ENCODE peak calls at places on chromosomes 13 and 19, in ten cellular contexts. D is stomach; Y is CD4-positive, alpha-beta memory T cell; M is activated T-cell treated with anti-CD3 and anti-CD28 coated beads for 1 hour; O is CD8-positive, alpha-beta T cell; R is CD4-positive, CD25-positive, alpha-beta regulatory T cell; W is 8988T; V is CD8-positive, alpha-beta memory T cell; I is NCI-H1436; F is T-helper 2 cell treated with Interferon-gamma antibody and Interleukin-4, amounts not matched to agents 5 μg/mL and 100 μg/mL, for 36 hours. K is an unnamed sample.
A peak's percentile ranks its signal among the peaks of the same experiment; 100 is the strongest.

GRCh38 chr13:24630851-24631341 is 49.3 kb upstream of the ATP12A start:
- DNase-seq in D (peak; percentile 34), Y (no peak), M (no peak), O (no peak), R (no peak), W (no peak), V (no peak), I (no peak), F (no peak), K (peak; percentile 39)

GRCh38 chr19:41694831-41695635 is 7.0 kb upstream of the CEACAM7 start:
- DNase-seq in D (no peak), Y (no peak), M (no peak), O (no peak), R (no peak), W (no peak), V (no peak), I (no peak), F (no peak), K (no peak)

GRCh38 chr19:52665047-52665446 is 26.9 kb upstream of the ZNF83 start:
- DNase-seq in D (no peak), Y (no peak), M (no peak), O (no peak), R (no peak), W (no peak), V (no peak), I (no peak), F (no peak), K (no peak)

GRCh38 chr19:7292352-7292949 is 1.8 kb downstream of the INSR start:
- DNase-seq in D (no peak), Y (no peak), M (no peak), O (no peak), R (no peak), W (no peak), V (no peak), I (no peak), F (no peak), K (no peak)

GRCh38 chr19:3577741-3578344 is 5.1 kb downstream of the HMG20B start:
- DNase-seq in D (no peak), Y (no peak), M (no peak), O (no peak), R (no peak), W (no peak), V (no peak), I (no peak), F (no peak), K (no peak)

GRCh38 chr19:30130356-30131122 is 188.5 kb downstream of the URI1 start:
- DNase-seq in D (no peak), Y (no peak), M (no peak), O (no peak), R (no peak), W (no peak), V (no peak), I (no peak), F (no peak), K (no peak)

GRCh38 chr19:6639439-6639838 is 30.5 kb downstream of the TNFSF14 start:
- DNase-seq in D (no peak), Y (no peak), M (no peak), O (no peak), R (no peak), W (no peak), V (no peak), I (no peak), F (peak; percentile 71), K (peak; percentile 80)

GRCh38 chr13:67133476-67133875 is 96.7 kb downstream of the PCDH9 start:
- DNase-seq in D (no peak), Y (no peak), M (no peak), O (no peak), R (no peak), W (no peak), V (no peak), I (no peak), F (no peak), K (no peak)

GRCh38 chr19:41302624-41303351 is 7.2 kb upstream of the CCDC97 start:
- DNase-seq in D (no peak), Y (peak; percentile 64), M (peak; percentile 39), O (peak; percentile 35), R (peak; percentile 39), W (no peak), V (peak; percentile 78), I (no peak), F (peak; percentile 76), K (no peak)

GRCh38 chr19:7904074-7905020 is 670 bp downstream of the MAP2K7 start:
- DNase-seq in D (no peak), Y (peak; percentile 80), M (no peak), O (peak; percentile 67), R (peak; percentile 79), W (no peak), V (peak; percentile 85), I (no peak), F (peak; percentile 70), K (peak; percentile 38)

GRCh38 chr13:105655046-105655445 is 880.4 kb downstream of the EFNB2 start:
- DNase-seq in D (no peak), Y (no peak), M (no peak), O (no peak), R (no peak), W (no peak), V (no peak), I (no peak), F (no peak), K (peak; percentile 6)

GRCh38 chr19:33552191-33552927 is 30.8 kb upstream of the PEPD start:
- DNase-seq in D (no peak), Y (no peak), M (no peak), O (no peak), R (no peak), W (no peak), V (no peak), I (no peak), F (no peak), K (no peak)

GRCh38 chr13:27362064-27362751 is 62.2 kb upstream of the GTF3A start:
- DNase-seq in D (peak; percentile 90), Y (peak; percentile 66), M (peak; percentile 68), O (peak; percentile 56), R (peak; percentile 70), W (peak; percentile 76), V (peak; percentile 69), I (peak; percentile 66), F (peak; percentile 72), K (peak; percentile 87)

GRCh38 chr19:55277494-55277893 is 2.4 kb downstream of the HSPBP1 start:
- DNase-seq in D (no peak), Y (no peak), M (no peak), O (no peak), R (no peak), W (no peak), V (no peak), I (no peak), F (no peak), K (no peak)

GRCh38 chr13:102089177-102089576 is 312.7 kb downstream of the FGF14 start:
- DNase-seq in D (no peak), Y (no peak), M (no peak), O (no peak), R (no peak), W (no peak), V (no peak), I (no peak), F (no peak), K (no peak)

GRCh38 chr13:80084086-80084676 is 256.7 kb downstream of the SPRY2 start:
- DNase-seq in D (no peak), Y (no peak), M (no peak), O (no peak), R (no peak), W (no peak), V (no peak), I (peak; percentile 36), F (no peak), K (peak; percentile 45)

GRCh38 chr19:29890392-29890791 is 51.6 kb upstream of the URI1 start:
- DNase-seq in D (no peak), Y (no peak), M (no peak), O (no peak), R (no peak), W (no peak), V (no peak), I (no peak), F (no peak), K (no peak)

GRCh38 chr19:4851551-4852290 is 15.7 kb downstream of the PLIN3 start:
- DNase-seq in D (peak; percentile 72), Y (peak; percentile 52), M (peak; percentile 78), O (peak; percentile 58), R (peak; percentile 66), W (peak; percentile 60), V (peak; percentile 69), I (peak; percentile 75), F (peak; percentile 55), K (peak; percentile 78)

GRCh38 chr19:5767949-5768348 is 16.6 kb downstream of the PRR22 start:
- DNase-seq in D (no peak), Y (no peak), M (no peak), O (no peak), R (no peak), W (no peak), V (no peak), I (no peak), F (no peak), K (no peak)

GRCh38 chr19:16327911-16328823 is 3.5 kb downstream of the KLF2 start:
- DNase-seq in D (peak; percentile 73), Y (peak; percentile 65), M (no peak), O (peak; percentile 62), R (peak; percentile 67), W (no peak), V (peak; percentile 58), I (no peak), F (peak; percentile 60), K (no peak)

GRCh38 chr13:26759156-26759906 is 1.3 kb downstream of the GPR12 start:
- DNase-seq in D (no peak), Y (no peak), M (no peak), O (no peak), R (no peak), W (no peak), V (no peak), I (no peak), F (no peak), K (no peak)

GRCh38 chr19:2491130-2491801 is 15.3 kb downstream of the GADD45B start:
- DNase-seq in D (peak; percentile 98), Y (no peak), M (no peak), O (no peak), R (no peak), W (peak; percentile 81), V (no peak), I (peak; percentile 25), F (no peak), K (peak; percentile 70)

GRCh38 chr19:46674416-46675178 is 13.6 kb upstream of the DACT3 start:
- DNase-seq in D (no peak), Y (no peak), M (no peak), O (no peak), R (no peak), W (no peak), V (no peak), I (no peak), F (no peak), K (peak; percentile 42)

GRCh38 chr19:46495789-46496099 is at the start of gene PNMA8B:
- DNase-seq in D (no peak), Y (no peak), M (peak; percentile 22), O (no peak), R (peak; percentile 44), W (no peak), V (no peak), I (peak; percentile 91), F (no peak), K (no peak)